ENCODE peak calls at places on chromosomes 3 and 15, in seven cellular contexts. One of them, this sample, is unnamed.

GRCh38 chr3:25429960-25430941 is 2.2 kb downstream of the RARB start:
- ATAC-seq in esophagus mucosa: no peak
- ATAC-seq in activated T-cell treated with anti-CD3 and anti-CD28 coated beads, Interleukin-2, amount 50 U/mL, for 72 hours: no peak
- ATAC-seq in activated CD8-positive, alpha-beta T cell treated with anti-CD3 and anti-CD28 coated beads, Interleukin-2, amount 10 ng/mL, durations not matched to agents 7 days and 5 days: no peak
- ATAC-seq in left cardiac atrium: no peak
- ATAC-seq in stimulated activated naive CD8-positive, alpha-beta T cell treated with anti-CD3 and anti-CD28 coated beads, Interleukin-15, Interleukin-2, amounts not matched to agents 100 U/mL and 50 U/mL, for 24 hours: no peak
- ATAC-seq in upper lobe of left lung: no peak
- ATAC-seq in this sample: no peak

GRCh38 chr3:42786631-42787030 is 13.6 kb upstream of the CCDC13 start:
- ATAC-seq in esophagus mucosa: no peak
- ATAC-seq in activated T-cell treated with anti-CD3 and anti-CD28 coated beads, Interleukin-2, amount 50 U/mL, for 72 hours: no peak
- ATAC-seq in activated CD8-positive, alpha-beta T cell treated with anti-CD3 and anti-CD28 coated beads, Interleukin-2, amount 10 ng/mL, durations not matched to agents 7 days and 5 days: no peak
- ATAC-seq in left cardiac atrium: no peak
- ATAC-seq in stimulated activated naive CD8-positive, alpha-beta T cell treated with anti-CD3 and anti-CD28 coated beads, Interleukin-15, Interleukin-2, amounts not matched to agents 100 U/mL and 50 U/mL, for 24 hours: no peak
- ATAC-seq in upper lobe of left lung: no peak
- ATAC-seq in this sample: no peak

GRCh38 chr15:68166847-68167246 is 38.3 kb downstream of the CALML4 start:
- ATAC-seq in esophagus mucosa: no peak
- ATAC-seq in activated T-cell treated with anti-CD3 and anti-CD28 coated beads, Interleukin-2, amount 50 U/mL, for 72 hours: no peak
- ATAC-seq in activated CD8-positive, alpha-beta T cell treated with anti-CD3 and anti-CD28 coated beads, Interleukin-2, amount 10 ng/mL, durations not matched to agents 7 days and 5 days: no peak
- ATAC-seq in left cardiac atrium: no peak
- ATAC-seq in stimulated activated naive CD8-positive, alpha-beta T cell treated with anti-CD3 and anti-CD28 coated beads, Interleukin-15, Interleukin-2, amounts not matched to agents 100 U/mL and 50 U/mL, for 24 hours: no peak
- ATAC-seq in upper lobe of left lung: no peak
- ATAC-seq in this sample: no peak

GRCh38 chr15:74893627-74894026 is 3.8 kb downstream of the MPI start:
- ATAC-seq in esophagus mucosa: peak
- ATAC-seq in activated T-cell treated with anti-CD3 and anti-CD28 coated beads, Interleukin-2, amount 50 U/mL, for 72 hours: peak
- ATAC-seq in activated CD8-positive, alpha-beta T cell treated with anti-CD3 and anti-CD28 coated beads, Interleukin-2, amount 10 ng/mL, durations not matched to agents 7 days and 5 days: peak
- ATAC-seq in left cardiac atrium: no peak
- ATAC-seq in stimulated activated naive CD8-positive, alpha-beta T cell treated with anti-CD3 and anti-CD28 coated beads, Interleukin-15, Interleukin-2, amounts not matched to agents 100 U/mL and 50 U/mL, for 24 hours: no peak
- ATAC-seq in upper lobe of left lung: no peak
- ATAC-seq in this sample: peak

GRCh38 chr3:23112491-23112890 is 90.6 kb upstream of the UBE2E2 start:
- ATAC-seq in esophagus mucosa: peak
- ATAC-seq in activated T-cell treated with anti-CD3 and anti-CD28 coated beads, Interleukin-2, amount 50 U/mL, for 72 hours: no peak
- ATAC-seq in activated CD8-positive, alpha-beta T cell treated with anti-CD3 and anti-CD28 coated beads, Interleukin-2, amount 10 ng/mL, durations not matched to agents 7 days and 5 days: no peak
- ATAC-seq in left cardiac atrium: peak
- ATAC-seq in stimulated activated naive CD8-positive, alpha-beta T cell treated with anti-CD3 and anti-CD28 coated beads, Interleukin-15, Interleukin-2, amounts not matched to agents 100 U/mL and 50 U/mL, for 24 hours: no peak
- ATAC-seq in upper lobe of left lung: peak
- ATAC-seq in this sample: no peak

GRCh38 chr3:27630892-27631291 is 91.2 kb downstream of the EOMES start:
- ATAC-seq in esophagus mucosa: no peak
- ATAC-seq in activated T-cell treated with anti-CD3 and anti-CD28 coated beads, Interleukin-2, amount 50 U/mL, for 72 hours: peak
- ATAC-seq in activated CD8-positive, alpha-beta T cell treated with anti-CD3 and anti-CD28 coated beads, Interleukin-2, amount 10 ng/mL, durations not matched to agents 7 days and 5 days: no peak
- ATAC-seq in left cardiac atrium: no peak
- ATAC-seq in stimulated activated naive CD8-positive, alpha-beta T cell treated with anti-CD3 and anti-CD28 coated beads, Interleukin-15, Interleukin-2, amounts not matched to agents 100 U/mL and 50 U/mL, for 24 hours: peak
- ATAC-seq in upper lobe of left lung: no peak
- ATAC-seq in this sample: peak

GRCh38 chr3:108131105-108131794 is 40.4 kb upstream of the CD47 start:
- ATAC-seq in esophagus mucosa: peak
- ATAC-seq in activated T-cell treated with anti-CD3 and anti-CD28 coated beads, Interleukin-2, amount 50 U/mL, for 72 hours: peak
- ATAC-seq in activated CD8-positive, alpha-beta T cell treated with anti-CD3 and anti-CD28 coated beads, Interleukin-2, amount 10 ng/mL, durations not matched to agents 7 days and 5 days: no peak
- ATAC-seq in left cardiac atrium: peak
- ATAC-seq in stimulated activated naive CD8-positive, alpha-beta T cell treated with anti-CD3 and anti-CD28 coated beads, Interleukin-15, Interleukin-2, amounts not matched to agents 100 U/mL and 50 U/mL, for 24 hours: peak
- ATAC-seq in upper lobe of left lung: peak
- ATAC-seq in this sample: peak

GRCh38 chr15:87681054-87681453 is 575.5 kb downstream of the NTRK3 start:
- ATAC-seq in esophagus mucosa: no peak
- ATAC-seq in activated T-cell treated with anti-CD3 and anti-CD28 coated beads, Interleukin-2, amount 50 U/mL, for 72 hours: no peak
- ATAC-seq in activated CD8-positive, alpha-beta T cell treated with anti-CD3 and anti-CD28 coated beads, Interleukin-2, amount 10 ng/mL, durations not matched to agents 7 days and 5 days: no peak
- ATAC-seq in left cardiac atrium: no peak
- ATAC-seq in stimulated activated naive CD8-positive, alpha-beta T cell treated with anti-CD3 and anti-CD28 coated beads, Interleukin-15, Interleukin-2, amounts not matched to agents 100 U/mL and 50 U/mL, for 24 hours: no peak
- ATAC-seq in upper lobe of left lung: no peak
- ATAC-seq in this sample: no peak

GRCh38 chr3:73192036-73192738 is 130.7 kb downstream of the EBLN2 start:
- ATAC-seq in esophagus mucosa: no peak
- ATAC-seq in activated T-cell treated with anti-CD3 and anti-CD28 coated beads, Interleukin-2, amount 50 U/mL, for 72 hours: no peak
- ATAC-seq in activated CD8-positive, alpha-beta T cell treated with anti-CD3 and anti-CD28 coated beads, Interleukin-2, amount 10 ng/mL, durations not matched to agents 7 days and 5 days: no peak
- ATAC-seq in left cardiac atrium: no peak
- ATAC-seq in stimulated activated naive CD8-positive, alpha-beta T cell treated with anti-CD3 and anti-CD28 coated beads, Interleukin-15, Interleukin-2, amounts not matched to agents 100 U/mL and 50 U/mL, for 24 hours: no peak
- ATAC-seq in upper lobe of left lung: no peak
- ATAC-seq in this sample: no peak

GRCh38 chr3:8709801-8710524 is 23.6 kb upstream of the CAV3 start:
- ATAC-seq in esophagus mucosa: no peak
- ATAC-seq in activated T-cell treated with anti-CD3 and anti-CD28 coated beads, Interleukin-2, amount 50 U/mL, for 72 hours: no peak
- ATAC-seq in activated CD8-positive, alpha-beta T cell treated with anti-CD3 and anti-CD28 coated beads, Interleukin-2, amount 10 ng/mL, durations not matched to agents 7 days and 5 days: no peak
- ATAC-seq in left cardiac atrium: no peak
- ATAC-seq in stimulated activated naive CD8-positive, alpha-beta T cell treated with anti-CD3 and anti-CD28 coated beads, Interleukin-15, Interleukin-2, amounts not matched to agents 100 U/mL and 50 U/mL, for 24 hours: no peak
- ATAC-seq in upper lobe of left lung: no peak
- ATAC-seq in this sample: no peak

GRCh38 chr15:41994772-41995475 is 22.6 kb upstream of the EHD4 start:
- ATAC-seq in esophagus mucosa: peak
- ATAC-seq in activated T-cell treated with anti-CD3 and anti-CD28 coated beads, Interleukin-2, amount 50 U/mL, for 72 hours: no peak
- ATAC-seq in activated CD8-positive, alpha-beta T cell treated with anti-CD3 and anti-CD28 coated beads, Interleukin-2, amount 10 ng/mL, durations not matched to agents 7 days and 5 days: no peak
- ATAC-seq in left cardiac atrium: no peak
- ATAC-seq in stimulated activated naive CD8-positive, alpha-beta T cell treated with anti-CD3 and anti-CD28 coated beads, Interleukin-15, Interleukin-2, amounts not matched to agents 100 U/mL and 50 U/mL, for 24 hours: no peak
- ATAC-seq in upper lobe of left lung: no peak
- ATAC-seq in this sample: no peak

GRCh38 chr3:97353176-97353575 is 411.4 kb upstream of the ARL6 start:
- ATAC-seq in esophagus mucosa: no peak
- ATAC-seq in activated T-cell treated with anti-CD3 and anti-CD28 coated beads, Interleukin-2, amount 50 U/mL, for 72 hours: no peak
- ATAC-seq in activated CD8-positive, alpha-beta T cell treated with anti-CD3 and anti-CD28 coated beads, Interleukin-2, amount 10 ng/mL, durations not matched to agents 7 days and 5 days: no peak
- ATAC-seq in left cardiac atrium: no peak
- ATAC-seq in stimulated activated naive CD8-positive, alpha-beta T cell treated with anti-CD3 and anti-CD28 coated beads, Interleukin-15, Interleukin-2, amounts not matched to agents 100 U/mL and 50 U/mL, for 24 hours: no peak
- ATAC-seq in upper lobe of left lung: no peak
- ATAC-seq in this sample: no peak

GRCh38 chr3:71680588-71680987 is 44.6 kb downstream of the EIF4E3 start:
- ATAC-seq in esophagus mucosa: no peak
- ATAC-seq in activated T-cell treated with anti-CD3 and anti-CD28 coated beads, Interleukin-2, amount 50 U/mL, for 72 hours: no peak
- ATAC-seq in activated CD8-positive, alpha-beta T cell treated with anti-CD3 and anti-CD28 coated beads, Interleukin-2, amount 10 ng/mL, durations not matched to agents 7 days and 5 days: no peak
- ATAC-seq in left cardiac atrium: peak
- ATAC-seq in stimulated activated naive CD8-positive, alpha-beta T cell treated with anti-CD3 and anti-CD28 coated beads, Interleukin-15, Interleukin-2, amounts not matched to agents 100 U/mL and 50 U/mL, for 24 hours: no peak
- ATAC-seq in upper lobe of left lung: peak
- ATAC-seq in this sample: no peak

GRCh38 chr3:137075020-137075419 is 117.2 kb downstream of the IL20RB start:
- ATAC-seq in esophagus mucosa: peak
- ATAC-seq in activated T-cell treated with anti-CD3 and anti-CD28 coated beads, Interleukin-2, amount 50 U/mL, for 72 hours: no peak
- ATAC-seq in activated CD8-positive, alpha-beta T cell treated with anti-CD3 and anti-CD28 coated beads, Interleukin-2, amount 10 ng/mL, durations not matched to agents 7 days and 5 days: no peak
- ATAC-seq in left cardiac atrium: no peak
- ATAC-seq in stimulated activated naive CD8-positive, alpha-beta T cell treated with anti-CD3 and anti-CD28 coated beads, Interleukin-15, Interleukin-2, amounts not matched to agents 100 U/mL and 50 U/mL, for 24 hours: no peak
- ATAC-seq in upper lobe of left lung: no peak
- ATAC-seq in this sample: no peak

GRCh38 chr3:128236667-128237066 is 83.4 kb downstream of the EEFSEC start:
- ATAC-seq in esophagus mucosa: no peak
- ATAC-seq in activated T-cell treated with anti-CD3 and anti-CD28 coated beads, Interleukin-2, amount 50 U/mL, for 72 hours: no peak
- ATAC-seq in activated CD8-positive, alpha-beta T cell treated with anti-CD3 and anti-CD28 coated beads, Interleukin-2, amount 10 ng/mL, durations not matched to agents 7 days and 5 days: no peak
- ATAC-seq in left cardiac atrium: peak
- ATAC-seq in stimulated activated naive CD8-positive, alpha-beta T cell treated with anti-CD3 and anti-CD28 coated beads, Interleukin-15, Interleukin-2, amounts not matched to agents 100 U/mL and 50 U/mL, for 24 hours: no peak
- ATAC-seq in upper lobe of left lung: no peak
- ATAC-seq in this sample: no peak

GRCh38 chr3:166190360-166190759 is 353.1 kb upstream of the BCHE start:
- ATAC-seq in esophagus mucosa: peak
- ATAC-seq in activated T-cell treated with anti-CD3 and anti-CD28 coated beads, Interleukin-2, amount 50 U/mL, for 72 hours: no peak
- ATAC-seq in activated CD8-positive, alpha-beta T cell treated with anti-CD3 and anti-CD28 coated beads, Interleukin-2, amount 10 ng/mL, durations not matched to agents 7 days and 5 days: no peak
- ATAC-seq in left cardiac atrium: no peak
- ATAC-seq in stimulated activated naive CD8-positive, alpha-beta T cell treated with anti-CD3 and anti-CD28 coated beads, Interleukin-15, Interleukin-2, amounts not matched to agents 100 U/mL and 50 U/mL, for 24 hours: no peak
- ATAC-seq in upper lobe of left lung: no peak
- ATAC-seq in this sample: no peak

GRCh38 chr3:4808637-4809036 is 170.6 kb upstream of the BHLHE40 start:
- ATAC-seq in esophagus mucosa: no peak
- ATAC-seq in activated T-cell treated with anti-CD3 and anti-CD28 coated beads, Interleukin-2, amount 50 U/mL, for 72 hours: no peak
- ATAC-seq in activated CD8-positive, alpha-beta T cell treated with anti-CD3 and anti-CD28 coated beads, Interleukin-2, amount 10 ng/mL, durations not matched to agents 7 days and 5 days: no peak
- ATAC-seq in left cardiac atrium: no peak
- ATAC-seq in stimulated activated naive CD8-positive, alpha-beta T cell treated with anti-CD3 and anti-CD28 coated beads, Interleukin-15, Interleukin-2, amounts not matched to agents 100 U/mL and 50 U/mL, for 24 hours: no peak
- ATAC-seq in upper lobe of left lung: no peak
- ATAC-seq in this sample: no peak

This sample was measured in activated CD4-positive, CD25-positive, alpha-beta regulatory T cell treated with anti-CD3 and anti-CD28 coated beads, Interleukin-2, amount 50 U/mL, for 24 hours.